ENCODE peak calls at places on chromosomes 7 and 10, in five cellular contexts. H is DMS53, D is T-cell, I is astrocyte of the spinal cord, O is C1 segment of cervical spinal cord. B is an unnamed sample.

GRCh38 chr10:4470231-4470840 is 355.7 kb upstream of the AKR1E2 start:
- DNase-seq in H (no peak), D (no peak), I (peak; percentile 80), O (no peak), B (no peak)

GRCh38 chr10:93751832-93752231 is 5.9 kb upstream of the LGI1 start:
- DNase-seq in H (peak; percentile 30), D (no peak), I (peak; percentile 22), O (no peak), B (no peak)

GRCh38 chr10:30887839-30888238 is 143.8 kb downstream of the ZNF438 start:
- DNase-seq in H (no peak), D (no peak), I (no peak), O (no peak), B (no peak)

GRCh38 chr7:6385909-6386560 is 61.7 kb downstream of the DAGLB start:
- DNase-seq in H (no peak), D (no peak), I (no peak), O (no peak), B (no peak)

GRCh38 chr10:119191881-119192280 is 13.3 kb upstream of the PRDX3 start:
- DNase-seq in H (no peak), D (no peak), I (no peak), O (no peak), B (no peak)

GRCh38 chr10:11757820-11758463 is 15.8 kb downstream of the ECHDC3 start:
- DNase-seq in H (peak; percentile 94), D (peak; percentile 84), I (peak; percentile 84), O (peak; percentile 57), B (peak; percentile 73)

GRCh38 chr7:90607196-90607595 is 11.1 kb downstream of the CDK14 start:
- DNase-seq in H (no peak), D (no peak), I (no peak), O (no peak), B (no peak)

GRCh38 chr7:44059219-44060090 is 5.9 kb downstream of the PGAM2 start:
- DNase-seq in H (no peak), D (no peak), I (no peak), O (no peak), B (no peak)

GRCh38 chr7:93378131-93378530 is 146.0 kb downstream of the VPS50 start:
- DNase-seq in H (no peak), D (no peak), I (no peak), O (no peak), B (no peak)

GRCh38 chr10:75405201-75406143 is 3.9 kb upstream of the ZNF503 start:
- DNase-seq in H (peak; percentile 62), D (no peak), I (peak; percentile 29), O (no peak), B (no peak)

GRCh38 chr7:42986781-42987248 is 54.6 kb downstream of the MRPL32 start:
- DNase-seq in H (no peak), D (no peak), I (no peak), O (no peak), B (no peak)

GRCh38 chr7:44058759-44059218 is 6.6 kb downstream of the PGAM2 start:
- DNase-seq in H (no peak), D (no peak), I (no peak), O (no peak), B (no peak)

GRCh38 chr7:50539725-50540124 is 25.5 kb downstream of the DDC start:
- DNase-seq in H (no peak), D (no peak), I (no peak), O (no peak), B (no peak)

GRCh38 chr7:134071355-134072331 is 55.5 kb upstream of the LRGUK start:
- DNase-seq in H (no peak), D (no peak), I (no peak), O (no peak), B (no peak)

GRCh38 chr7:54898659-54899340 is 120.0 kb upstream of the EGFR start:
- DNase-seq in H (no peak), D (no peak), I (no peak), O (no peak), B (no peak)

GRCh38 chr7:103871473-103871872 is 118.0 kb downstream of the RELN start:
- DNase-seq in H (no peak), D (no peak), I (no peak), O (no peak), B (peak; percentile 36)

GRCh38 chr7:29424295-29424983 is 139.2 kb upstream of the PRR15 start:
- DNase-seq in H (no peak), D (no peak), I (no peak), O (no peak), B (no peak)

GRCh38 chr7:143884978-143885559 is 16.9 kb downstream of the TCAF1 start:
- DNase-seq in H (no peak), D (no peak), I (peak; percentile 80), O (peak; percentile 64), B (peak; percentile 81)

GRCh38 chr10:98309366-98310355 is 41.7 kb upstream of the LOXL4 start:
- DNase-seq in H (peak; percentile 89), D (no peak), I (peak; percentile 83), O (peak; percentile 52), B (peak; percentile 82)

GRCh38 chr10:127424594-127425264 is 124.4 kb upstream of the NPS start:
- DNase-seq in H (no peak), D (no peak), I (no peak), O (no peak), B (no peak)

GRCh38 chr10:84826704-84827103 is 498.3 kb downstream of the CCSER2 start:
- DNase-seq in H (no peak), D (no peak), I (peak; percentile 17), O (no peak), B (peak; percentile 68)

GRCh38 chr10:98404571-98405396 is 10.2 kb downstream of the PYROXD2 start:
- DNase-seq in H (no peak), D (no peak), I (peak; percentile 57), O (no peak), B (no peak)

GRCh38 chr10:96767611-96768010 is 47.3 kb upstream of the PIK3AP1 start:
- DNase-seq in H (peak; percentile 25), D (no peak), I (no peak), O (no peak), B (no peak)

GRCh38 chr10:113762083-113762482 is 10.6 kb downstream of the PLEKHS1 start:
- DNase-seq in H (no peak), D (no peak), I (no peak), O (no peak), B (no peak)

GRCh38 chr10:10209152-10209551 is 808.5 kb upstream of the CELF2 start:
- DNase-seq in H (no peak), D (no peak), I (no peak), O (no peak), B (no peak)

GRCh38 chr7:30347226-30348082 is 63.1 kb downstream of the ZNRF2 start:
- DNase-seq in H (no peak), D (no peak), I (no peak), O (no peak), B (no peak)

GRCh38 chr10:96740579-96741281 is 20.4 kb upstream of the PIK3AP1 start:
- DNase-seq in H (no peak), D (no peak), I (no peak), O (no peak), B (no peak)

B was measured in NCI-H69.